ENCODE peak calls at places on chromosomes 7 and 10, in six cellular contexts. J is neural progenitor cell; K is Calu3; A is NAMALWA; L is COR-L47; D is stimulated activated CD4-positive, alpha-beta T cell treated with anti-CD3 and anti-CD28 coated beads, Interleukin-1b, Interleukin-23, amount 100 ng/mL, for 4 hours. M is an unnamed sample.
A peak's percentile ranks its signal among the peaks of the same experiment; 100 is the strongest.

GRCh38 chr10:101301111-101301731 is 52.7 kb upstream of the BTRC start:
- DNase-seq in J (peak; percentile 66), K (peak; percentile 73), A (peak; percentile 73), L (peak; percentile 12), D (no peak), M (no peak)

GRCh38 chr7:73356176-73356575 is 28.2 kb downstream of the FKBP6 start:
- DNase-seq in J (no peak), K (no peak), A (no peak), L (no peak), D (no peak), M (no peak)

GRCh38 chr7:159126496-159127345 is 17.9 kb downstream of the VIPR2 start:
- DNase-seq in J (no peak), K (no peak), A (no peak), L (no peak), D (no peak), M (no peak)

GRCh38 chr10:102605712-102606111 is 38.6 kb upstream of the TRIM8 start:
- DNase-seq in J (no peak), K (peak; percentile 12), A (no peak), L (no peak), D (no peak), M (no peak)

GRCh38 chr7:75590373-75591005 is 98.4 kb downstream of the SPDYE5 start:
- DNase-seq in J (no peak), K (no peak), A (no peak), L (no peak), D (no peak), M (no peak)

GRCh38 chr7:69108041-69108440 is 490.2 kb upstream of the AUTS2 start:
- DNase-seq in J (peak; percentile 11), K (no peak), A (no peak), L (no peak), D (no peak), M (no peak)

GRCh38 chr7:4715385-4715770 is 33.3 kb downstream of the FOXK1 start:
- DNase-seq in J (no peak), K (no peak), A (no peak), L (no peak), D (no peak), M (peak; percentile 33)

GRCh38 chr10:11612004-11613001 is 853 bp upstream of the USP6NL start:
- DNase-seq in J (no peak), K (no peak), A (peak; percentile 53), L (no peak), D (no peak), M (no peak)

GRCh38 chr10:119090968-119091367 is 10.4 kb upstream of the EIF3A start:
- DNase-seq in J (no peak), K (peak; percentile 42), A (no peak), L (no peak), D (no peak), M (no peak)

GRCh38 chr10:49408437-49409306 is 12.8 kb upstream of the DRGX start:
- DNase-seq in J (no peak), K (no peak), A (peak; percentile 68), L (peak; percentile 30), D (no peak), M (no peak)

M was measured in hypothalamus.